ENCODE peak calls at places on chromosome 22, in eight cellular contexts. N is GM23338; E is CD8-positive, alpha-beta memory T cell; W is left ventricle myocardium inferior; H is PC-3; S is suprapubic skin; X is cardiac muscle cell; C is H1. J is an unnamed sample. For H3K4me1, the result is how much of the 10 kb centered on the place peaks cover.

GRCh38 chr22:20569059-20570058 is 61.9 kb downstream of the MED15 start:
- DNase-seq in X (peak), S (peak), W (peak), N (no peak), H (peak), E (peak), C (no peak), J (peak)

GRCh38 chr22:31313366-31314147 is 21.3 kb upstream of the PIK3IP1 start:
- DNase-seq in S (peak), X (peak), C (peak), E (peak), H (peak), W (peak), N (peak), J (peak)

GRCh38 chr22:40050258-40050657 is 55.5 kb downstream of the FAM83F start:
- DNase-seq in H (no peak), C (no peak), N (no peak), W (no peak), S (no peak), E (no peak), X (no peak), J (peak)

GRCh38 chr22:39967103-39967829 is 7.1 kb downstream of the TMA7B start:
- DNase-seq in E (no peak), C (no peak), H (peak), S (no peak), W (no peak), X (peak), N (no peak), J (no peak)

GRCh38 chr22:26615149-26615548 is 2.7 kb downstream of the CRYBB1 start:
- DNase-seq in C (no peak), S (no peak), E (no peak), H (no peak), N (no peak), W (no peak), X (no peak), J (no peak)

GRCh38 chr22:31308181-31308580 is 15.9 kb upstream of the PIK3IP1 start:
- DNase-seq in C (no peak), X (no peak), S (no peak), W (no peak), H (no peak), N (no peak), E (no peak), J (no peak)

GRCh38 chr22:17944205-17944725 is 80.1 kb downstream of the MICAL3 start:
- DNase-seq in N (no peak), C (no peak), H (no peak), X (no peak), W (no peak), E (no peak), S (no peak), J (no peak)

GRCh38 chr22:49642331-49642730 is 185.3 kb downstream of the BRD1 start:
- DNase-seq in S (no peak), X (no peak), C (no peak), E (no peak), W (no peak), H (peak), N (no peak), J (no peak)

GRCh38 chr22:28241637-28242290 is 322.7 kb upstream of the PITPNB start:
- DNase-seq in W (no peak), S (no peak), H (no peak), N (no peak), C (no peak), X (no peak), E (no peak), J (no peak)

GRCh38 chr22:37324340-37325023 is 42.2 kb downstream of the CYTH4 start:
- DNase-seq in W (no peak), N (peak), X (no peak), S (no peak), E (no peak), C (no peak), H (no peak), J (no peak)
- H3K4me3 ChIP-seq in W (no peak), N (peak), X (peak), S (no peak), E (no peak), C (peak), H (no peak), J (no peak)

GRCh38 chr22:21815357-21815756 is 52.1 kb downstream of the MAPK1 start:
- DNase-seq in N (no peak), E (no peak), S (no peak), X (no peak), W (no peak), C (no peak), H (no peak), J (no peak)

GRCh38 chr22:21816787-21817496 is 50.5 kb downstream of the MAPK1 start:
- DNase-seq in S (no peak), W (no peak), N (no peak), C (no peak), X (peak), E (no peak), H (peak), J (peak)

GRCh38 chr22:21815958-21816357 is 51.5 kb downstream of the MAPK1 start:
- DNase-seq in W (no peak), N (no peak), C (no peak), X (no peak), H (no peak), E (no peak), S (no peak), J (no peak)

GRCh38 chr22:21818487-21819182 is 48.8 kb downstream of the MAPK1 start:
- DNase-seq in N (peak), S (no peak), H (no peak), X (no peak), W (no peak), E (no peak), C (no peak), J (no peak)

GRCh38 chr22:21816472-21816786 is 51.0 kb downstream of the MAPK1 start:
- DNase-seq in C (no peak), S (no peak), N (no peak), H (no peak), E (no peak), X (no peak), W (no peak), J (no peak)
- H3K4me1 ChIP-seq in C (under half), S (under half), N (under half), H (under half), E (under half), X (under half), W (half or more), J (half or more)

GRCh38 chr22:44523981-44524759 is 26.1 kb upstream of the RTL6 start:
- DNase-seq in C (peak), S (peak), N (no peak), E (no peak), W (peak), X (peak), H (no peak), J (no peak)
- H3K27ac ChIP-seq in C (no peak), S (no peak), N (no peak), E (no peak), W (peak), X (peak), H (no peak), J (no peak)

GRCh38 chr22:48098936-48099245 is 1336.4 kb downstream of the TBC1D22A start:
- DNase-seq in E (no peak), C (no peak), X (no peak), S (peak), H (no peak), W (no peak), N (no peak), J (no peak)
- H3K4me3 ChIP-seq in E (peak), C (no peak), X (no peak), S (no peak), H (no peak), W (no peak), N (no peak), J (peak)

J was measured in CD4-positive, CD25-positive, alpha-beta regulatory T cell.